ENCODE peak calls at places on chromosome 10, in eight cellular contexts. V is T-cell; B is Calu3; Y is activated effector memory CD4-positive, alpha-beta T cell treated with Interleukin-2 at 50 U/mL for 16 hours; P is mucosa of gallbladder; U is stimulated activated CD8-positive, alpha-beta memory T cell treated with anti-CD3 and anti-CD28 coated beads, Interleukin-15, amount 100 ng/mL, for 24 hours; A is stimulated activated CD4-positive, alpha-beta T cell treated with anti-CD3 and anti-CD28 coated beads, Interleukin-1b, Interleukin-23, amount 100 ng/mL, for 4 hours; S is EL. O is an unnamed sample.

GRCh38 chr10:15395912-15396311 is 24.8 kb upstream of the FAM171A1 start:
- DNase-seq in Y (no peak), P (peak; percentile 26), A (no peak), V (no peak), B (no peak), S (no peak), U (no peak), O (no peak)

GRCh38 chr10:99661370-99661749 is 2.1 kb downstream of the ENTPD7 start:
- DNase-seq in V (no peak), A (no peak), S (peak; percentile 93), P (no peak), U (no peak), B (no peak), Y (no peak), O (no peak)

GRCh38 chr10:492896-493295 is 196.6 kb downstream of the DIP2C start:
- DNase-seq in V (peak; percentile 16), B (no peak), P (no peak), Y (no peak), S (no peak), U (no peak), A (no peak), O (no peak)

GRCh38 chr10:70271996-70272924 is 11.5 kb downstream of the NPFFR1 start:
- DNase-seq in B (peak; percentile 35), V (no peak), Y (no peak), S (no peak), U (no peak), A (no peak), P (no peak), O (no peak)

GRCh38 chr10:71796749-71797405 is 23.6 kb upstream of the VSIR start:
- DNase-seq in A (no peak), Y (no peak), B (no peak), V (no peak), S (no peak), U (no peak), P (no peak), O (no peak)

GRCh38 chr10:11610855-11611247 is 599 bp downstream of the USP6NL start:
- DNase-seq in P (peak; percentile 17), Y (no peak), U (peak; percentile 2), S (peak; percentile 53), A (no peak), B (peak; percentile 24), V (no peak), O (peak; percentile 24)

GRCh38 chr10:113045155-113046055 is 95.4 kb downstream of the TCF7L2 start:
- DNase-seq in B (peak; percentile 24), U (no peak), Y (no peak), A (no peak), P (no peak), S (peak; percentile 86), V (no peak), O (no peak)

GRCh38 chr10:34254596-34254995 is 560.5 kb downstream of the PARD3 start:
- DNase-seq in A (no peak), B (peak; percentile 62), U (no peak), Y (no peak), V (no peak), P (peak; percentile 38), S (peak; percentile 50), O (no peak)

GRCh38 chr10:75238182-75239180 is 2.7 kb upstream of the COMTD1 start:
- DNase-seq in Y (peak; percentile 2), B (no peak), P (no peak), V (no peak), U (no peak), S (no peak), A (no peak), O (no peak)

GRCh38 chr10:43653746-43654145 is 5.1 kb upstream of the ZNF32 start:
- DNase-seq in A (no peak), U (no peak), V (no peak), B (no peak), S (peak; percentile 38), Y (no peak), P (no peak), O (no peak)

GRCh38 chr10:125662616-125663015 is 20.3 kb downstream of the TEX36 start:
- DNase-seq in A (no peak), B (peak; percentile 3), S (peak; percentile 51), P (no peak), V (no peak), Y (no peak), U (no peak), O (no peak)

GRCh38 chr10:11655839-11656238 is 44.4 kb upstream of the USP6NL start:
- DNase-seq in B (no peak), P (no peak), S (no peak), V (no peak), U (no peak), A (no peak), Y (no peak), O (no peak)

GRCh38 chr10:6211341-6212265 is 8.9 kb downstream of the PFKFB3 start:
- DNase-seq in Y (no peak), U (no peak), B (no peak), P (peak; percentile 62), S (no peak), V (no peak), A (no peak), O (no peak)

GRCh38 chr10:43214071-43214955 is 52.6 kb downstream of the RASGEF1A start:
- DNase-seq in Y (no peak), V (no peak), A (no peak), P (no peak), S (peak; percentile 41), U (no peak), B (no peak), O (no peak)

GRCh38 chr10:47452495-47453434 is 31.1 kb downstream of the ANXA8 start:
- DNase-seq in P (no peak), Y (no peak), A (no peak), U (no peak), B (no peak), S (no peak), V (no peak), O (no peak)

GRCh38 chr10:63273575-63273974 is 140.4 kb downstream of the NRBF2 start:
- DNase-seq in Y (no peak), V (no peak), S (no peak), A (no peak), P (no peak), B (no peak), U (no peak), O (no peak)

GRCh38 chr10:132411561-132412253 is 14.7 kb downstream of the PWWP2B start:
- DNase-seq in A (no peak), B (no peak), P (no peak), S (no peak), Y (no peak), U (no peak), V (no peak), O (peak; percentile 68)

GRCh38 chr10:114779803-114780609 is 41.6 kb upstream of the FHIP2A start:
- DNase-seq in P (peak; percentile 17), V (no peak), A (no peak), B (no peak), U (no peak), Y (no peak), S (peak; percentile 90), O (peak; percentile 73)

GRCh38 chr10:19993714-19994343 is 177.6 kb downstream of the PLXDC2 start:
- DNase-seq in P (no peak), U (no peak), Y (no peak), B (no peak), A (no peak), S (no peak), V (no peak), O (no peak)

GRCh38 chr10:97333601-97334369 is 744 bp downstream of the FRAT2 start:
- DNase-seq in V (peak; percentile 32), B (peak; percentile 13), P (peak; percentile 40), U (peak; percentile 9), A (no peak), Y (peak; percentile 13), S (peak; percentile 58), O (no peak)

GRCh38 chr10:13485623-13486022 is 43.2 kb downstream of the BEND7 start:
- DNase-seq in A (no peak), S (no peak), U (no peak), V (no peak), P (no peak), Y (no peak), B (no peak), O (no peak)

GRCh38 chr10:72320676-72321247 is 34.0 kb downstream of the DNAJB12 start:
- DNase-seq in U (no peak), S (peak; percentile 100), A (peak; percentile 50), V (no peak), Y (no peak), B (peak; percentile 82), P (peak; percentile 58), O (no peak)

GRCh38 chr10:35585903-35586535 is 19.1 kb upstream of the GJD4 start:
- DNase-seq in B (no peak), A (no peak), S (no peak), P (no peak), V (no peak), U (no peak), Y (no peak), O (no peak)

GRCh38 chr10:103767756-103768155 is 87.6 kb downstream of the SH3PXD2A start:
- DNase-seq in U (no peak), A (no peak), B (no peak), S (peak; percentile 38), P (no peak), V (no peak), Y (no peak), O (no peak)

GRCh38 chr10:43315535-43316245 is 48.8 kb upstream of the RASGEF1A start:
- DNase-seq in V (no peak), B (peak; percentile 26), U (no peak), A (no peak), Y (no peak), P (peak; percentile 68), S (no peak), O (no peak)

GRCh38 chr10:60099998-60100747 is 193.8 kb upstream of the CCDC6 start:
- DNase-seq in S (peak; percentile 41), V (no peak), Y (no peak), A (peak; percentile 3), P (no peak), U (no peak), B (peak; percentile 39), O (no peak)

GRCh38 chr10:130761896-130762295 is 549.6 kb downstream of the TCERG1L start:
- DNase-seq in S (no peak), B (no peak), U (no peak), Y (no peak), P (no peak), A (no peak), V (no peak), O (no peak)

GRCh38 chr10:80619036-80619435 is 81.3 kb downstream of the SH2D4B start:
- DNase-seq in A (no peak), U (no peak), B (no peak), V (no peak), P (no peak), S (no peak), Y (no peak), O (no peak)

GRCh38 chr10:117476281-117476680 is 66.3 kb upstream of the EMX2 start:
- DNase-seq in U (no peak), Y (no peak), B (no peak), A (no peak), S (no peak), V (no peak), P (no peak), O (no peak)

GRCh38 chr10:46559231-46559671 is 2.8 kb upstream of the GPRIN2 start:
- DNase-seq in A (no peak), V (no peak), S (no peak), U (no peak), Y (no peak), P (peak; percentile 9), B (no peak), O (no peak)